ENCODE peak calls at places on chromosomes 1 and 21, in eight cellular contexts. One of them, this sample, is unnamed.

GRCh38 chr1:232423591-232423990 is 206.3 kb downstream of the SIPA1L2 start:
- DNase-seq in mesothelial cell of epicardium: no peak
- DNase-seq in pancreas: no peak
- DNase-seq in PC-9: no peak
- DNase-seq in AG09309: no peak
- DNase-seq in BE2C: no peak
- DNase-seq in hepatocyte: no peak
- DNase-seq in A673: peak
- DNase-seq in this sample: no peak

GRCh38 chr1:201902198-201902597 is 13.5 kb downstream of the SHISA4 start:
- DNase-seq in PC-9: no peak
- DNase-seq in mesothelial cell of epicardium: no peak
- DNase-seq in A673: no peak
- DNase-seq in BE2C: no peak
- DNase-seq in AG09309: no peak
- DNase-seq in hepatocyte: no peak
- DNase-seq in pancreas: no peak
- DNase-seq in this sample: peak

GRCh38 chr1:51990478-51990965 is at the start of gene RAB3B:
- DNase-seq in BE2C: peak
- DNase-seq in mesothelial cell of epicardium: peak
- DNase-seq in hepatocyte: peak
- DNase-seq in PC-9: peak
- DNase-seq in AG09309: no peak
- DNase-seq in pancreas: peak
- DNase-seq in A673: peak
- DNase-seq in this sample: peak

GRCh38 chr1:52569333-52570265 is 16.7 kb upstream of the TUT4 start:
- DNase-seq in A673: no peak
- DNase-seq in mesothelial cell of epicardium: no peak
- DNase-seq in PC-9: no peak
- DNase-seq in pancreas: no peak
- DNase-seq in AG09309: no peak
- DNase-seq in BE2C: no peak
- DNase-seq in hepatocyte: no peak
- DNase-seq in this sample: no peak

GRCh38 chr1:224509881-224510280 is 75.3 kb upstream of the WDR26 start:
- DNase-seq in BE2C: no peak
- DNase-seq in hepatocyte: peak
- DNase-seq in AG09309: no peak
- DNase-seq in A673: no peak
- DNase-seq in pancreas: no peak
- DNase-seq in PC-9: no peak
- DNase-seq in mesothelial cell of epicardium: no peak
- DNase-seq in this sample: no peak

GRCh38 chr1:111290640-111291039 is at the start of gene CHIA:
- DNase-seq in BE2C: no peak
- DNase-seq in AG09309: no peak
- DNase-seq in mesothelial cell of epicardium: no peak
- DNase-seq in pancreas: no peak
- DNase-seq in hepatocyte: no peak
- DNase-seq in PC-9: no peak
- DNase-seq in A673: no peak
- DNase-seq in this sample: no peak

GRCh38 chr1:45340816-45341215 is 576 bp upstream of the MUTYH start:
- DNase-seq in BE2C: no peak
- DNase-seq in mesothelial cell of epicardium: no peak
- DNase-seq in PC-9: no peak
- DNase-seq in hepatocyte: peak
- DNase-seq in AG09309: no peak
- DNase-seq in A673: peak
- DNase-seq in pancreas: no peak
- DNase-seq in this sample: no peak

GRCh38 chr1:95323117-95323516 is 89.1 kb downstream of the RWDD3 start:
- DNase-seq in mesothelial cell of epicardium: no peak
- DNase-seq in A673: peak
- DNase-seq in hepatocyte: peak
- DNase-seq in BE2C: peak
- DNase-seq in PC-9: no peak
- DNase-seq in pancreas: no peak
- DNase-seq in AG09309: no peak
- DNase-seq in this sample: no peak

GRCh38 chr21:45412491-45412890 is 7.5 kb downstream of the COL18A1 start:
- DNase-seq in pancreas: no peak
- DNase-seq in mesothelial cell of epicardium: no peak
- DNase-seq in AG09309: no peak
- DNase-seq in hepatocyte: no peak
- DNase-seq in PC-9: no peak
- DNase-seq in BE2C: no peak
- DNase-seq in A673: no peak
- DNase-seq in this sample: no peak

GRCh38 chr21:42545317-42545716 is 31.7 kb downstream of the SLC37A1 start:
- DNase-seq in BE2C: no peak
- DNase-seq in PC-9: no peak
- DNase-seq in A673: no peak
- DNase-seq in pancreas: no peak
- DNase-seq in hepatocyte: no peak
- DNase-seq in AG09309: no peak
- DNase-seq in mesothelial cell of epicardium: no peak
- DNase-seq in this sample: no peak

GRCh38 chr1:234724517-234725176 is 114.7 kb upstream of the IRF2BP2 start:
- DNase-seq in PC-9: no peak
- DNase-seq in BE2C: peak
- DNase-seq in pancreas: peak
- DNase-seq in A673: no peak
- DNase-seq in hepatocyte: no peak
- DNase-seq in mesothelial cell of epicardium: no peak
- DNase-seq in AG09309: no peak
- DNase-seq in this sample: no peak

GRCh38 chr21:37193676-37194075 is 73.5 kb downstream of the VPS26C start:
- DNase-seq in hepatocyte: no peak
- DNase-seq in AG09309: no peak
- DNase-seq in A673: no peak
- DNase-seq in BE2C: no peak
- DNase-seq in PC-9: no peak
- DNase-seq in pancreas: no peak
- DNase-seq in mesothelial cell of epicardium: no peak
- DNase-seq in this sample: no peak

GRCh38 chr1:234772345-234773147 is 162.6 kb upstream of the IRF2BP2 start:
- DNase-seq in A673: peak
- DNase-seq in PC-9: peak
- DNase-seq in pancreas: no peak
- DNase-seq in BE2C: no peak
- DNase-seq in mesothelial cell of epicardium: no peak
- DNase-seq in hepatocyte: peak
- DNase-seq in AG09309: peak
- DNase-seq in this sample: peak

GRCh38 chr21:41812679-41813078 is 45.8 kb upstream of the RIPK4 start:
- DNase-seq in hepatocyte: no peak
- DNase-seq in BE2C: no peak
- DNase-seq in A673: no peak
- DNase-seq in PC-9: no peak
- DNase-seq in mesothelial cell of epicardium: no peak
- DNase-seq in AG09309: no peak
- DNase-seq in pancreas: no peak
- DNase-seq in this sample: no peak

GRCh38 chr1:206569548-206569947 is 42.7 kb downstream of the EIF2D start:
- DNase-seq in A673: no peak
- DNase-seq in pancreas: no peak
- DNase-seq in PC-9: no peak
- DNase-seq in mesothelial cell of epicardium: no peak
- DNase-seq in hepatocyte: no peak
- DNase-seq in AG09309: no peak
- DNase-seq in BE2C: no peak
- DNase-seq in this sample: no peak

GRCh38 chr1:52752427-52752826 is 26.2 kb downstream of the ZYG11B start:
- DNase-seq in A673: no peak
- DNase-seq in PC-9: no peak
- DNase-seq in BE2C: no peak
- DNase-seq in pancreas: no peak
- DNase-seq in AG09309: no peak
- DNase-seq in hepatocyte: no peak
- DNase-seq in mesothelial cell of epicardium: no peak
- DNase-seq in this sample: no peak

GRCh38 chr1:63262148-63262770 is 60.1 kb upstream of the FOXD3 start:
- DNase-seq in mesothelial cell of epicardium: no peak
- DNase-seq in PC-9: no peak
- DNase-seq in pancreas: no peak
- DNase-seq in A673: no peak
- DNase-seq in BE2C: no peak
- DNase-seq in hepatocyte: no peak
- DNase-seq in AG09309: no peak
- DNase-seq in this sample: no peak

GRCh38 chr1:184590163-184590750 is 164.4 kb downstream of the EDEM3 start:
- DNase-seq in mesothelial cell of epicardium: no peak
- DNase-seq in PC-9: peak
- DNase-seq in hepatocyte: peak
- DNase-seq in BE2C: no peak
- DNase-seq in A673: no peak
- DNase-seq in pancreas: peak
- DNase-seq in AG09309: no peak
- DNase-seq in this sample: no peak

GRCh38 chr1:182671779-182672486 is 12.5 kb downstream of the RGS8 start:
- DNase-seq in PC-9: no peak
- DNase-seq in mesothelial cell of epicardium: no peak
- DNase-seq in AG09309: no peak
- DNase-seq in hepatocyte: no peak
- DNase-seq in pancreas: no peak
- DNase-seq in A673: peak
- DNase-seq in BE2C: peak
- DNase-seq in this sample: no peak

GRCh38 chr1:211258310-211258755 is 833 bp upstream of the RCOR3 start:
- DNase-seq in pancreas: peak
- DNase-seq in AG09309: no peak
- DNase-seq in PC-9: peak
- DNase-seq in BE2C: peak
- DNase-seq in A673: peak
- DNase-seq in hepatocyte: peak
- DNase-seq in mesothelial cell of epicardium: peak
- DNase-seq in this sample: peak
- TF ChIP-seq CTCF in pancreas: no peak
- TF ChIP-seq CTCF in AG09309: peak
- TF ChIP-seq CTCF in PC-9: no peak
- TF ChIP-seq CTCF in BE2C: no peak
- TF ChIP-seq CTCF in A673: no peak
- TF ChIP-seq CTCF in hepatocyte: no peak
- TF ChIP-seq CTCF in mesothelial cell of epicardium: no peak
- TF ChIP-seq CTCF in this sample: no peak

DNA sequence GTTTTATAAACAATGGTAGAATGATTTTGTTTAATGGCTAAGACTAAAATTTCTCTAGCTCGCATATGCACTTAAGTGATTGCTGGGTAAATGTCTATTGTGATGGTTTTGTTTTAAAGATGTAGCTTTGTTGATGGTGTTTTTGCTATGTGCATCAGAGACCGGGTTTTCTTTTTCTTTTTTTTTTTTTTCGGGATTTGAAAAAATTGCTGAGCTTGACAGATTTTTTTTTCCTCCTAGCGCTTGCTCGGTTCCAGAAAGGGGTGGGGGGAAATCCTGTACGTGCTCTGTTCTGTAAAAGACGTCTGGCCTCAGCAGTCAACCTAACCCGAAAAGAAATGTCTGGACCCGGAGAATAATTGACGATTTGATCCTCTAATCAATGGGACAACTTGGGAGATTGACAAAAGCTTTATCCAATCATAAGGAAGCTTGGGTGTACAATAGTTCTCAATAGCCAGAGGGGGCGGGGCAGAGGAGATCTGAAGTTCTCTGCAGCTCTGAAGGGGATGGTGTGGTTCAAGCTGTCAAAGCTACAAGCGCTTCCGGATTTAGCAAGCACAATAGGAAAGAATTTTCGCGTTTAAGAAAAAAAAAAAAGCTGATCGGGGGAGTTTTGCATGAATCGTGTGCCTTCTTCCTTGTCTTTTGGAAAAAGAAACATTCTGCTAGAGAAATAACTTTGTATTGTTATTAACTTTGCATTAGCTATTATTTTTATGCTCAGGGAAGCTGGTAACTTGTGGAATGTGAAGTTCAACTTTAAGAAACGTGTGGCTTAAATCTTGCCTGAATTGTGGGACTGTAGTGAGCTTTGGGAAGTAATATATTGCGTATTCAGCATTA is 4.5 kb upstream of the NFIA start:
- DNase-seq in A673: peak
- DNase-seq in pancreas: peak
- DNase-seq in AG09309: peak
- DNase-seq in PC-9: peak
- DNase-seq in hepatocyte: peak
- DNase-seq in mesothelial cell of epicardium: peak
- DNase-seq in BE2C: peak
- DNase-seq in this sample: peak
- TF ChIP-seq CTCF in A673: no peak
- TF ChIP-seq CTCF in pancreas: no peak
- TF ChIP-seq CTCF in AG09309: no peak
- TF ChIP-seq CTCF in PC-9: no peak
- TF ChIP-seq CTCF in hepatocyte: no peak
- TF ChIP-seq CTCF in mesothelial cell of epicardium: no peak
- TF ChIP-seq CTCF in BE2C: no peak
- TF ChIP-seq CTCF in this sample: peak

GRCh38 chr1:9249534-9250335 is 15.2 kb downstream of the H6PD start:
- DNase-seq in PC-9: no peak
- DNase-seq in BE2C: no peak
- DNase-seq in A673: peak
- DNase-seq in mesothelial cell of epicardium: no peak
- DNase-seq in hepatocyte: peak
- DNase-seq in pancreas: peak
- DNase-seq in AG09309: no peak
- DNase-seq in this sample: peak
- TF ChIP-seq CTCF in PC-9: peak
- TF ChIP-seq CTCF in BE2C: peak
- TF ChIP-seq CTCF in A673: peak
- TF ChIP-seq CTCF in mesothelial cell of epicardium: peak
- TF ChIP-seq CTCF in hepatocyte: peak
- TF ChIP-seq CTCF in pancreas: peak
- TF ChIP-seq CTCF in AG09309: peak
- TF ChIP-seq CTCF in this sample: peak

GRCh38 chr1:205224736-205225135 is 3.0 kb upstream of the TMCC2 start:
- DNase-seq in AG09309: no peak
- DNase-seq in hepatocyte: no peak
- DNase-seq in pancreas: no peak
- DNase-seq in mesothelial cell of epicardium: no peak
- DNase-seq in PC-9: no peak
- DNase-seq in BE2C: no peak
- DNase-seq in A673: no peak
- DNase-seq in this sample: no peak

GRCh38 chr1:205225901-205226765 is 1.6 kb upstream of the TMCC2 start:
- DNase-seq in BE2C: no peak
- DNase-seq in hepatocyte: no peak
- DNase-seq in mesothelial cell of epicardium: no peak
- DNase-seq in A673: no peak
- DNase-seq in pancreas: no peak
- DNase-seq in AG09309: no peak
- DNase-seq in PC-9: no peak
- DNase-seq in this sample: peak

GRCh38 chr1:205227584-205228006 is at the start of gene TMCC2:
- DNase-seq in AG09309: no peak
- DNase-seq in pancreas: peak
- DNase-seq in PC-9: peak
- DNase-seq in mesothelial cell of epicardium: peak
- DNase-seq in BE2C: peak
- DNase-seq in hepatocyte: peak
- DNase-seq in A673: peak
- DNase-seq in this sample: peak

GRCh38 chr1:205228052-205228451 is 306 bp downstream of the TMCC2 start:
- DNase-seq in pancreas: peak
- DNase-seq in PC-9: no peak
- DNase-seq in hepatocyte: no peak
- DNase-seq in A673: no peak
- DNase-seq in mesothelial cell of epicardium: no peak
- DNase-seq in AG09309: no peak
- DNase-seq in BE2C: no peak
- DNase-seq in this sample: no peak

GRCh38 chr1:205226868-205227583 is 720 bp upstream of the TMCC2 start:
- DNase-seq in mesothelial cell of epicardium: no peak
- DNase-seq in PC-9: no peak
- DNase-seq in BE2C: no peak
- DNase-seq in AG09309: no peak
- DNase-seq in pancreas: no peak
- DNase-seq in hepatocyte: no peak
- DNase-seq in A673: peak
- DNase-seq in this sample: peak
- TF ChIP-seq CTCF in mesothelial cell of epicardium: no peak
- TF ChIP-seq CTCF in PC-9: no peak
- TF ChIP-seq CTCF in BE2C: no peak
- TF ChIP-seq CTCF in AG09309: no peak
- TF ChIP-seq CTCF in pancreas: no peak
- TF ChIP-seq CTCF in hepatocyte: no peak
- TF ChIP-seq CTCF in A673: no peak
- TF ChIP-seq CTCF in this sample: peak

This sample was measured in HFFc6.